ENCODE peak calls at places on chromosomes 11 and 22, in four cellular contexts. O is amygdala, E is astrocyte of the spinal cord, U is lung microvascular endothelial cell. M is an unnamed sample.
A peak's percentile ranks its signal among the peaks of the same experiment; 100 is the strongest.

GRCh38 chr11:14906614-14907392 is 14.8 kb upstream of the CYP2R1 start:
- DNase-seq in O (no peak), E (no peak), U (no peak), M (no peak)

GRCh38 chr22:46902998-46903916 is 140.8 kb downstream of the TBC1D22A start:
- DNase-seq in E (no peak), O (no peak), U (no peak), M (no peak)

GRCh38 chr22:23233746-23234408 is 53.6 kb downstream of the BCR start:
- DNase-seq in O (no peak), U (no peak), E (peak; percentile 77), M (peak; percentile 57)

GRCh38 chr11:33708970-33709369 is 8.3 kb upstream of the C11orf91 start:
- DNase-seq in U (no peak), E (no peak), O (no peak), M (no peak)

GRCh38 chr11:34277166-34277565 is 80.6 kb downstream of the ABTB2 start:
- DNase-seq in E (no peak), U (no peak), O (no peak), M (no peak)

GRCh38 chr22:35561796-35562526 is 21.3 kb downstream of the RASD2 start:
- DNase-seq in E (peak; percentile 74), U (no peak), O (no peak), M (no peak)

GRCh38 chr11:126862664-126863247 is 137.8 kb downstream of the KIRREL3 start:
- DNase-seq in U (no peak), E (no peak), O (no peak), M (no peak)

GRCh38 chr11:120208777-120209176 is 2.1 kb upstream of the OAF start:
- DNase-seq in U (peak; percentile 74), O (no peak), E (peak; percentile 54), M (no peak)

GRCh38 chr22:26751217-26751616 is 93.8 kb downstream of the MIAT start:
- DNase-seq in O (peak; percentile 31), U (no peak), E (peak; percentile 22), M (no peak)

GRCh38 chr22:38935616-38936015 is 21.8 kb upstream of the APOBEC3A start:
- DNase-seq in O (no peak), E (no peak), U (no peak), M (no peak)

GRCh38 chr11:45806072-45806933 is 1.4 kb downstream of the SLC35C1 start:
- DNase-seq in E (no peak), U (no peak), O (no peak), M (no peak)

GRCh38 chr11:73175551-73176144 is 33.5 kb upstream of the FCHSD2 start:
- DNase-seq in O (no peak), E (no peak), U (peak; percentile 29), M (no peak)

GRCh38 chr11:122601131-122602125 is 54.1 kb upstream of the UBASH3B start:
- DNase-seq in E (peak; percentile 38), U (no peak), O (no peak), M (no peak)

GRCh38 chr11:69931994-69932910 is 113.0 kb upstream of the FGF3 start:
- DNase-seq in O (no peak), E (no peak), U (no peak), M (no peak)

GRCh38 chr11:93740031-93740801 is 1.1 kb downstream of the TAF1D start:
- DNase-seq in U (peak; percentile 28), E (peak; percentile 21), O (no peak), M (peak; percentile 39)

GRCh38 chr11:116786966-116787365 is 857 bp downstream of the ZPR1 start:
- DNase-seq in U (no peak), E (no peak), O (no peak), M (no peak)

GRCh38 chr11:18014876-18015275 is 2.0 kb upstream of the SERGEF start:
- DNase-seq in E (no peak), U (no peak), O (no peak), M (no peak)

GRCh38 chr22:46619240-46619829 is 851 bp upstream of the GRAMD4 start:
- DNase-seq in E (peak; percentile 66), U (no peak), O (no peak), M (no peak)

GRCh38 chr11:11993814-11994213 is 14.6 kb downstream of the DKK3 start:
- DNase-seq in E (peak; percentile 85), U (peak; percentile 86), O (peak; percentile 73), M (no peak)

GRCh38 chr11:102384419-102385052 is 37.5 kb downstream of the BIRC2 start:
- DNase-seq in U (no peak), O (no peak), E (no peak), M (no peak)

GRCh38 chr22:29306830-29307657 is 594 bp downstream of the GAS2L1 start:
- DNase-seq in E (peak; percentile 83), U (peak; percentile 68), O (no peak), M (no peak)

GRCh38 chr11:93329936-93330445 is 551 bp upstream of the DEUP1 start:
- DNase-seq in U (no peak), O (no peak), E (peak; percentile 10), M (no peak)

GRCh38 chr11:128039140-128040021 is 548.0 kb downstream of the ETS1 start:
- DNase-seq in U (no peak), E (peak; percentile 90), O (no peak), M (peak; percentile 21)

GRCh38 chr11:43853766-43854165 is 26.9 kb upstream of the ALKBH3 start:
- DNase-seq in U (no peak), E (no peak), O (no peak), M (no peak)

GRCh38 chr11:114060402-114061052 is 1.0 kb downstream of the ZBTB16 start:
- DNase-seq in U (peak; percentile 66), E (peak; percentile 33), O (no peak), M (peak; percentile 11)

GRCh38 chr11:1931791-1932480 is 12.4 kb downstream of the TNNT3 start:
- DNase-seq in U (no peak), E (no peak), O (no peak), M (no peak)

GRCh38 chr11:111793863-111794262 is 27.7 kb upstream of the PPP2R1B start:
- DNase-seq in U (no peak), E (peak; percentile 54), O (no peak), M (no peak)

GRCh38 chr11:76523147-76523546 is 78.3 kb downstream of the EMSY start:
- DNase-seq in O (no peak), U (no peak), E (peak; percentile 65), M (no peak)

GRCh38 chr11:60485987-60486386 is 6.6 kb upstream of the MS4A12 start:
- DNase-seq in U (peak; percentile 33), O (no peak), E (no peak), M (peak; percentile 60)

GRCh38 chr22:47129902-47130301 is 367.5 kb downstream of the TBC1D22A start:
- DNase-seq in O (no peak), U (no peak), E (no peak), M (no peak)

GRCh38 chr22:43828711-43829447 is 16.8 kb upstream of the EFCAB6 start:
- DNase-seq in U (no peak), E (peak; percentile 29), O (peak; percentile 33), M (no peak)

GRCh38 chr11:35083181-35084061 is 55.5 kb upstream of the CD44 start:
- DNase-seq in E (peak; percentile 100), U (no peak), O (peak; percentile 33), M (peak; percentile 87)

GRCh38 chr11:12410006-12410728 is 32.8 kb downstream of the PARVA start:
- DNase-seq in O (no peak), E (peak; percentile 53), U (peak; percentile 17), M (no peak)

GRCh38 chr22:42160251-42160650 is 29.6 kb upstream of the CYP2D6 start:
- DNase-seq in E (no peak), O (no peak), U (no peak), M (no peak)

GRCh38 chr11:86738615-86739014 is 61.7 kb upstream of the PRSS23 start:
- DNase-seq in E (no peak), U (no peak), O (no peak), M (no peak)

GRCh38 chr11:72848846-72849466 is 34.7 kb downstream of the ATG16L2 start:
- DNase-seq in O (no peak), E (peak; percentile 46), U (peak; percentile 74), M (no peak)

GRCh38 chr11:1705121-1706052 is 8.4 kb downstream of the KRTAP5-6 start:
- DNase-seq in O (no peak), U (no peak), E (peak; percentile 10), M (no peak)